ENCODE peak calls at places on chromosomes 12 and 14, in seven cellular contexts. K is PC-3, P is mammary epithelial cell, Z is fibroblast of mammary gland, U is transverse colon, Q is GM06990, Y is left lung. F is an unnamed sample.

GRCh38 chr14:70808402-70809237 is 693 bp downstream of the MAP3K9 start:
- DNase-seq in Z (no peak), P (peak), K (no peak), Q (peak), U (peak), Y (peak), F (no peak)

GRCh38 chr12:95919110-95919509 is 23.3 kb downstream of the CCDC38 start:
- DNase-seq in K (no peak), Y (no peak), Q (no peak), Z (no peak), U (no peak), P (no peak), F (no peak)

GRCh38 chr14:31159682-31160296 is 47.8 kb downstream of the HECTD1 start:
- DNase-seq in Q (no peak), U (peak), Z (peak), P (no peak), Y (no peak), K (peak), F (no peak)

GRCh38 chr14:104563742-104564615 is 15.6 kb upstream of the C14orf180 start:
- DNase-seq in P (peak), Q (peak), K (peak), Z (peak), Y (peak), U (peak), F (peak)

GRCh38 chr14:59482471-59483331 is 1.5 kb downstream of the L3HYPDH start:
- DNase-seq in Y (no peak), U (peak), Z (peak), P (peak), Q (no peak), K (peak), F (no peak)

GRCh38 chr12:2963154-2963759 is 4.1 kb downstream of the TEAD4 start:
- DNase-seq in Z (no peak), Q (no peak), P (no peak), K (no peak), U (no peak), Y (no peak), F (no peak)

GRCh38 chr12:6267007-6267721 is 43.3 kb upstream of the PLEKHG6 start:
- DNase-seq in P (peak), K (peak), Z (peak), Y (no peak), Q (no peak), U (no peak), F (no peak)

GRCh38 chr14:105156414-105157375 is 11.9 kb downstream of the JAG2 start:
- DNase-seq in K (no peak), Y (peak), Q (no peak), U (no peak), P (no peak), Z (no peak), F (no peak)

GRCh38 chr14:105020815-105021655 is at the start of gene CDCA4:
- DNase-seq in Z (peak), Q (peak), P (peak), K (peak), Y (peak), U (peak), F (peak)

GRCh38 chr12:2009623-2010022 is 5.4 kb upstream of the DCP1B start:
- DNase-seq in P (no peak), Z (no peak), U (no peak), Y (no peak), K (no peak), Q (no peak), F (no peak)

GRCh38 chr12:52321433-52321832 is 235 bp upstream of the KRT83 start:
- DNase-seq in Z (no peak), Y (no peak), P (no peak), K (no peak), U (no peak), Q (no peak), F (no peak)

GRCh38 chr14:64910847-64911495 is 3.3 kb upstream of the CHURC1 start:
- DNase-seq in U (no peak), Y (no peak), Z (peak), K (peak), P (no peak), Q (no peak), F (no peak)

GRCh38 chr14:19838433-19838832 is 34.9 kb downstream of the OR4N2 start:
- DNase-seq in U (no peak), K (no peak), Z (no peak), P (no peak), Q (no peak), Y (no peak), F (no peak)

GRCh38 chr12:122413516-122414404 is 8.7 kb downstream of the CLIP1 start:
- DNase-seq in Y (no peak), U (no peak), K (no peak), Q (no peak), Z (peak), P (no peak), F (no peak)

GRCh38 chr12:49537709-49538601 is 875 bp upstream of the KCNH3 start:
- DNase-seq in Q (no peak), P (no peak), Y (peak), U (no peak), Z (no peak), K (peak), F (no peak)

GRCh38 chr14:95741051-95741490 is 27.1 kb upstream of the TCL1A start:
- DNase-seq in U (no peak), Y (no peak), Q (no peak), P (peak), Z (no peak), K (peak), F (no peak)

GRCh38 chr12:2373307-2373706 is 320.5 kb downstream of the CACNA1C start:
- DNase-seq in K (no peak), Y (no peak), U (no peak), Q (no peak), Z (no peak), P (no peak), F (no peak)

GRCh38 chr12:127455347-127456265 is 811.4 kb upstream of the TMEM132C start:
- DNase-seq in Y (no peak), P (no peak), K (no peak), Z (no peak), Q (no peak), U (no peak), F (no peak)

GRCh38 chr12:40248585-40249297 is 23.9 kb downstream of the LRRK2 start:
- DNase-seq in Z (peak), Y (no peak), K (peak), U (no peak), P (peak), Q (no peak), F (no peak)

GRCh38 chr12:93025145-93026103 is 96.3 kb upstream of the EEA1 start:
- DNase-seq in P (peak), Z (peak), Q (peak), K (peak), U (no peak), Y (no peak), F (no peak)

GRCh38 chr12:27861428-27862167 is 81.6 kb upstream of the MANSC4 start:
- DNase-seq in U (peak), Q (peak), Y (no peak), K (no peak), Z (no peak), P (peak), F (no peak)

GRCh38 chr12:51012570-51013236 is 13.5 kb downstream of the SLC11A2 start:
- DNase-seq in P (no peak), Y (no peak), Q (no peak), U (no peak), Z (no peak), K (no peak), F (no peak)

GRCh38 chr12:108046135-108046534 is 83.0 kb upstream of the WSCD2 start:
- DNase-seq in Q (no peak), Z (no peak), U (no peak), P (no peak), Y (no peak), K (no peak), F (no peak)

GRCh38 chr14:85468815-85469214 is 61.1 kb upstream of the FLRT2 start:
- DNase-seq in P (peak), U (no peak), K (no peak), Y (no peak), Q (no peak), Z (no peak), F (no peak)

GRCh38 chr14:38285962-38286361 is 30.1 kb upstream of the CLEC14A start:
- DNase-seq in Q (no peak), K (no peak), Y (no peak), U (no peak), P (no peak), Z (no peak), F (no peak)

GRCh38 chr12:22312336-22312735 is 22.2 kb downstream of the ST8SIA1 start:
- DNase-seq in Y (no peak), K (peak), Z (peak), Q (no peak), P (peak), U (no peak), F (no peak)

GRCh38 chr12:5232291-5232690 is 188.6 kb downstream of the KCNA5 start:
- DNase-seq in K (no peak), U (no peak), Z (no peak), Y (no peak), Q (no peak), P (peak), F (no peak)

GRCh38 chr14:81162941-81163340 is 57.8 kb downstream of the GTF2A1 start:
- DNase-seq in Q (no peak), U (no peak), P (no peak), K (peak), Y (no peak), Z (peak), F (no peak)

GRCh38 chr12:122354958-122355641 is 67.4 kb downstream of the CLIP1 start:
- DNase-seq in Y (no peak), P (no peak), Z (no peak), K (no peak), U (no peak), Q (no peak), F (no peak)

GRCh38 chr12:54207539-54208267 is 18.9 kb upstream of the SMUG1 start:
- DNase-seq in Q (peak), P (peak), Z (peak), K (peak), U (peak), Y (peak), F (peak)

GRCh38 chr12:104352106-104352713 is 48.7 kb downstream of the EID3 start:
- DNase-seq in U (no peak), Z (peak), P (peak), Q (no peak), K (no peak), Y (no peak), F (no peak)

GRCh38 chr12:87171356-87171755 is 857.8 kb downstream of the C12orf50 start:
- DNase-seq in P (no peak), K (no peak), U (no peak), Z (no peak), Q (no peak), Y (no peak), F (no peak)

GRCh38 chr12:104651812-104652211 is 195.1 kb downstream of the CHST11 start:
- DNase-seq in P (no peak), K (no peak), Y (no peak), U (no peak), Q (no peak), Z (no peak), F (no peak)

GRCh38 chr12:98154850-98155249 is 360.5 kb upstream of the TMPO start:
- DNase-seq in U (no peak), Q (no peak), Y (peak), P (peak), Z (peak), K (peak), F (no peak)

GRCh38 chr14:100761481-100761880 is 34.8 kb downstream of the DLK1 start:
- DNase-seq in U (no peak), P (peak), Z (peak), Y (no peak), Q (no peak), K (peak), F (no peak)

GRCh38 chr14:59301354-59301753 is 112.9 kb downstream of the DAAM1 start:
- DNase-seq in P (no peak), Y (no peak), U (peak), Q (peak), K (no peak), Z (no peak), F (no peak)

GRCh38 chr12:77204055-77204454 is 138.7 kb upstream of the E2F7 start:
- DNase-seq in Y (no peak), U (no peak), Q (no peak), K (peak), P (no peak), Z (peak), F (no peak)

GRCh38 chr12:98416845-98417244 is 98.5 kb upstream of the TMPO start:
- DNase-seq in U (no peak), Z (peak), K (peak), P (peak), Y (no peak), Q (no peak), F (no peak)

DNA sequence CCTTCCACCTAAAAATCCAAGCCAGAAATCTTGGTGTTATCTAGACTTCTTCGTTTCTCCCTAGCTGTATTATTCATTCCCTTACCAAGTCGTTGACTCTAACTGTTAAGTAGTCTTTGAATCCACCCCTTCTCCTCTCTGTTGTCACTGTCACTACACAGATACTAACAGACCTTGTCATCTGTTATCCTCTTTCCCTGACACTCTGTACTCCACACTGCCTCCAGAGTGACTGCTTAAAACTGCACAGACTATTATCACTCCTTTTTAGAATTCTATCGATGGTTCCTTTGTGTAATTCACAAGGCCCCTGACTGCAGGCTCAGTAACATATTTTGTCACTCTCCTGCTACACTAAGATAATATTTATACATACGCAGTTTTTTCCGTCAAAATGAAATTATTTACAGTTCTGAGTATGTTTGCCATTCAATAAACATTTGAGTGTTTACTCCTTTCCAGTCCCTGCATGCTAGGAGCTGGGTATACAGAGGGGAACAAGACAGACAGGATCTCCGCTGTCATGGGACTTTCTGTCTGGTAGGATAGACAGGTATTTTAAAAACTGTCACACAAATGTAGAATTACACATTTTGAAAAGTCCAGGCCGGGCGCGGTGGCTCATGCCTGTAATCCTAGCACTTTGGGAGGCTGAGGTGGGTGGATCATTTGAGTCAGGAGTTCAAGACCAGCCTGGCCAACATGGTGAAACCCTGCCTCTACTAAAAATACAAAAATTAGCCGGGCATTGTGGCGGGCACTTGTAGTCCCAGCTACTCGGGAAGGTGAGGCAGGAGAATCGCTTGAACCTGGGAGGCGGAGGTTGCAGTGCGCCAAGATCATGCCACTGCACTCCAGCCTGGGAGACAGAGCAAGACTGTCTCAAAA is 3.8 kb downstream of the MARS1 start:
- DNase-seq in Y (no peak), P (no peak), Q (no peak), U (no peak), K (peak), Z (no peak), F (no peak)
- TF ChIP-seq CTCF in Y (no peak), P (peak), Q (no peak), U (no peak), K (peak), Z (peak), F (peak)

DNA sequence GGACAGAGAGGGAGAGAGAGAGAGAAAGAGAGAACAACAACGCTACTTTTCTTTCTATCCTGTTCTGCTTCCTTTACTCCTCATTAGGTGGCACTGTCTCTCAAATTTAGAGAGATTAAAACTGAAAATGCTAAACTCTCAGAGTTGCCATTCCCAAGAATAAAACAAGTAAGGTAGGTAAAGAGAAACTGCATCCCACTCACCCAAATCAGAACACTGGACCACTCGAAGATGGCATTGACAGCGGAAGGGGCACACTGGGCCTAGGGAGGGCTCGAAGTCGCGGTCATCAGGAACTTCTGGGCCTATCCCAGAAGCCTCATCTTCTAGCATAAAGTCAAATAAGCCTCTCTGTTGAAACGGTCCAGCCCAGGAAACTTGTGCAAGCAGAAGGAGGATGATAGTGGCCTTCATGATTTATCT is 4.5 kb downstream of the DCN start:
- DNase-seq in K (peak), Y (no peak), P (peak), Z (peak), U (no peak), Q (peak), F (no peak)
- TF ChIP-seq CTCF in K (peak), Y (no peak), P (peak), Z (peak), U (peak), Q (peak), F (peak)

GRCh38 chr12:114213055-114213561 is 192.8 kb downstream of the TBX5 start:
- DNase-seq in U (no peak), Y (no peak), Z (no peak), Q (no peak), P (no peak), K (peak), F (no peak)
- TF ChIP-seq CTCF in U (no peak), Y (no peak), Z (no peak), Q (no peak), P (no peak), K (peak), F (no peak)

DNA sequence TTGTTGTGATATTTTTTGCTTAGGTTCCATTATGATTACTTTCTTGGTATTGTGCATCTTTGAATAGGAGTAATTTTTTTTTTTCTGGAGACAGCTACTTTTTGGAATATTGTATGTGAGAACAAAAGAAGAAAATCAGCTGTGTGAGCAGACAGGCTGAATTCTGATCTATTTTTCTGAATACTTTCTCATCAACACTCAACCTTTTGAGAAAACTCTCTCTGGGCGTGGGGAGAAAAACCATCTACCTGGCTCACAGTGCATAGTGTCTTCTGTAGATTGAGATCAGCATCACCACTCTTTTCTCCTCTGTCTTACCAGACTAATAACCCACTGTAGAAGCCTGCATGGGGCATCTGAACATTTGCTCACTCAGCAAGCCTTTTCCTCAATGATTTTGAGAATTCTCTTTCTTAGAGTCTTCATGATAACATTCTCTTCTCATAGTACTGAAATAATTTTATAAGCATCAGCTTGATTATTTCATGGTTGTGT is 3.3 kb downstream of the PIK3C2G start:
- DNase-seq in Z (no peak), P (peak), K (no peak), U (no peak), Q (no peak), Y (no peak), F (no peak)
- TF ChIP-seq CTCF in Z (no peak), P (no peak), K (no peak), U (no peak), Q (no peak), Y (no peak), F (no peak)

DNA sequence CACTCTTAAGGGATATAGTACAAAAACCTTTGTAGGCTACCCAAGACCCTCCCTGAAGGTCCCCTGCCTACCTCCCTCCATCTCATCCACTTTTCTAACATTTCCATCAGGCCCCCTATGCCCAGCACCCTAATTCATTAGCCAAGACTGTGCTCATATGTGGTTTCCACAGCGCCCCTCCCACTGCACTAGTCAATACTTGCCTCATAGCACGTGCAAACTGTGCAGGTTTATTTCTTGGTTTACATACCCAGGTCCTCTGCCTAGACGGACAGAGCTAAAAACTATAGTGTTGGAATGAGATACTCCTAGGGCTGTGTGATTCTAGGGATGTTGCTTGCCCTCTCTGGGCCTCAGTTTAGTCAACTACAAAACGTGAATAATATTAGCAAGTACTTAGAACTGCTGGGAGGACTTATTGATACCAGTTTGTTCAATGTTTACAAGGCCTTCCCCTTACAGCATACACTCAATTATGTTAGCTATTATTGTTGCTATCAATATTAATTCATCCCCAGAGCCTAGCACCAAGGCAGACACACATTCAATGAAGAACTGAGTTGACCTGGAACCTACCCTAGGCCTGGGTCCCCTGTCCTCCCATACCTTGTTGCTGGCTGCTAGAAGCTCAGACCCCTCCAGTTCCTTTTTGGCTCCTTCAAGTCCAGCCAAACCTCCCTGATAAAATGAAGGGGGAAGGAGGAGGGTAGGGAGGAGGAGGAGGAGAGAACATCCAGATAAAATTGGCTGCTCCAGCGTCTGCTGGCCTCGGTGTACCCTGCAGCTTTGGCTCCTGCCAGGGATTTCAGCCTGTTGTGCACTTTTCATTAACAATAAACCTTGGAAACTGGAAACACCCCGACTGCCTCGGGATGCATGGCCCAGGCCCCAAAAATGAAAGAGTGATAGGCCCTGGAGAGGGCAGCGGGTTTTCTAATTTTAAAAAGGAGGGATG is 50.2 kb downstream of the NUAK1 start:
- DNase-seq in P (no peak), U (no peak), K (no peak), Q (no peak), Y (no peak), Z (no peak), F (no peak)
- TF ChIP-seq CTCF in P (no peak), U (no peak), K (no peak), Q (no peak), Y (no peak), Z (no peak), F (no peak)

GRCh38 chr12:131710464-131711457 is at the start of gene SFSWAP:
- DNase-seq in Z (peak), U (peak), Y (peak), P (peak), Q (peak), K (peak), F (peak)
- TF ChIP-seq CTCF in Z (no peak), U (no peak), Y (no peak), P (no peak), Q (no peak), K (no peak), F (no peak)